ENCODE peak calls at places on chromosomes 16 and 17, in five cellular contexts. R is pancreas, W is AG10803, C is cardiac muscle cell, X is foreskin fibroblast. F is an unnamed sample.

GRCh38 chr16:20944861-20945390 is 44.4 kb downstream of the LYRM1 start:
- DNase-seq in C (peak; percentile 52), X (no peak), W (no peak), R (no peak), F (no peak)

GRCh38 chr17:21024024-21024423 is 18.8 kb downstream of the USP22 start:
- DNase-seq in R (no peak), W (no peak), X (no peak), C (peak; percentile 22), F (no peak)

GRCh38 chr17:75684249-75684648 is 17.1 kb downstream of the SAP30BP start:
- DNase-seq in C (no peak), R (no peak), W (no peak), X (no peak), F (no peak)

GRCh38 chr17:67421869-67422273 is 44.8 kb downstream of the PITPNC1 start:
- DNase-seq in R (peak; percentile 79), W (peak; percentile 89), X (peak; percentile 97), C (peak; percentile 36), F (no peak)

GRCh38 chr17:58537266-58537665 is 22.8 kb upstream of the MTMR4 start:
- DNase-seq in R (no peak), X (no peak), C (no peak), W (no peak), F (no peak)

GRCh38 chr16:85903576-85903975 is 4.6 kb downstream of the IRF8 start:
- DNase-seq in R (no peak), X (no peak), C (no peak), W (no peak), F (no peak)

GRCh38 chr17:50817838-50818237 is 17.5 kb upstream of the WFIKKN2 start:
- DNase-seq in W (no peak), R (no peak), C (no peak), X (no peak), F (no peak)

GRCh38 chr17:17510456-17511292 is 14.5 kb upstream of the RASD1 start:
- DNase-seq in W (no peak), R (no peak), C (no peak), X (no peak), F (no peak)

GRCh38 chr16:67943619-67944503 is at the start of gene LCAT:
- DNase-seq in W (no peak), X (no peak), R (no peak), C (peak; percentile 67), F (peak; percentile 62)

GRCh38 chr17:44970136-44970737 is 2.1 kb upstream of the C1QL1 start:
- DNase-seq in R (no peak), X (no peak), C (peak; percentile 44), W (peak; percentile 15), F (peak; percentile 45)

GRCh38 chr16:79648846-79649245 is 48.3 kb upstream of the MAF start:
- DNase-seq in R (no peak), X (no peak), C (no peak), W (no peak), F (no peak)

DNA sequence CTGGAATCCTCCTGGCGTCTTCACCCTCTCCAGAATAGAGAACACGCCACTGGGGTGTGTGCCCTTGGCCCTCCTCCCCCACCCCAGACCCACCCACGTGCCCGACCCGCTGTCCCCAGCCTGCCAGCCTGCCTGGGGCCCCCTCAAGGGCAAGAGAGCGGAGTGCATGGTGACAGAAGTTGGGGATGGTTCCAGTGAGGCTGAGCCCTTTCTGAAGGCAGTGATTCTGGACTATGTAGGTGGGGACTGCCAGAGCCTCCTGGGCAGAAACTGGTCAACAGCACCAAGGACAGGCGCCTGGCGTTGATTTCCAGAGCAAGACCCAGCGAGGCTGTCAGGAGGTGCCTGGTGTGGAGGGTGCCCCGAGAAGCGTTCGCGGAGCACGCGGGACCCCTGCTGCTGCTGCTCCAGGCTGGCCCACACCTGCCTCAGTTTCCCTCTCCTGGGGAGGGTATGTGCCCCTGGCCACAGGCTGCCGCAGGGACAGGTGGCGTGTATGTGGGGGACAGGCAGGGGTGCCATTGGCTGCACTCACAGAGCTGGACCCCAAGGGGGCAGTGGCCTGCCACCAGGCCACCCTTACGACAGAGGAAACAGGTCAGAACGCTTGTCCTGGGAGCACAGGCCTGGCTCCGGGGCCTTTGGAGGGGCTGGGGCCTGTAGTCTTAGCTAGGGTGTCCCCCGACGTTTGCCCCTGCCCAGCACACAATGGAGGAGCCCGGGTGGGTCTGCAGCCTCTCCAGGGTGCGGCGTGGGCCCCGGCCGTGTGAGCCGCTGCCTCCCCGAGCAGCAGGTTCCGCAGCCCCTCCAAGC is 1.2 kb downstream of the SSTR5 start:
- DNase-seq in C (no peak), X (no peak), W (no peak), R (no peak), F (peak; percentile 68)
- TF ChIP-seq CTCF in C (no peak), X (no peak), W (no peak), R (no peak), F (peak; percentile 22)

DNA sequence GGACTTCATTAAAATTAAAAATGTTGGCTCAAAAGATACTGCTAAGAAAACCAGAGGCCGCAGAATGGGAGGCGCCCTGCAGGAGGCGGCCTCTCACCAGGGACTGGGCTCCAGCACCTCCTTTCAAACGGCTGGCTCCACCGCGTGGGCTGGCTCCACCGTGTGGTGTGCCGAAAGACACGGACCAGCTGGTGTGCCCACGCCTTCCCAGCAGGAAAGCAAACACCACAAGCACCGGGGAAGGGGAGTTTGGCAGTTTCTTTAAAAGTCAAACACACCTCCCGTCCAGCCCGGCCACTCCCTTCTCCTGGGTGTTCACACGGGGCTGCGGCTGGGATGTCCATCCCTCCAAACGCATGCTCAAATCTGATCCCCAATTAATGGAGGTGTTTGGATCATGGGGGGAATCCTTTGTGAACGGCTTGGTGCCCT is 13.9 kb downstream of the HAGH start:
- DNase-seq in C (peak; percentile 92), X (peak; percentile 65), W (peak; percentile 74), R (peak; percentile 72), F (peak; percentile 62)
- TF ChIP-seq CTCF in C (peak; percentile 67), X (peak; percentile 65), W (peak; percentile 57), R (peak; percentile 37), F (peak; percentile 26)

DNA sequence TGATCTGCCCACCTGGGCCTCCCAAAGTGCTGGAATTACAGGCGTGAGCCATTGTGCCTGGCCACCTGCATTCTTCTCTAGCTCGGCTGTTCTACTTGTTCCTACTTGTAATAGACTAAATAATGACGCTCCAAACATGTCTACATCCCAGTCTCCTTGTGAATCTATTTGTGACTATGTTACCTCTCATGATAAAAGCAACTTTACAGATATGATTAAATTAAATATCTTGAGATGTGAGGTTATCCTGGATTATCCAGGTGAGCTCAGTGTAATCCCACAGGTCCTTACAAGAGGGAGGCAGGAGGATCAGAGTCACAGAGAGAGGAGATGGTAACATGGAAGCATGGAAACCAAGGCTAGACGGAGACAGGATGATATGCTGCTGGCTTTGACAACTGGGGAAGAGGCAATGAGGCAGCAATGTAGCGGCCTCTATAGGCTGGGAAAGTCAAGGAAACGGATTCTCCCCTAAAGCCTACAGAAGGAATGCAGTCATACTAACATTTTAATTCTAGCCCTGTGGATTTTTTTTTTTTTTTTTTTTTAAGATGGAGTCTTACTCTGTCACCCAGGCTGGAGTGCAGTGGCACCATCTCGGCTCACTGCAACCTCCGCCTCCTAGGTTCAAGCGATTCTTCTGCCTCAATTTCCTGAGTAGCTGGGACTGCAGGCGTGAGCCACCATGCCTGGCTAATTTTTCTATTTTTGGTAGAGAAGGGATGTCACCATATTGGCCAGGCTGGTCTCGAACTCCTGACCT is 5.0 kb upstream of the LASP1 start:
- DNase-seq in R (no peak), W (no peak), C (peak; percentile 67), X (no peak), F (no peak)
- TF ChIP-seq CTCF in R (no peak), W (peak; percentile 57), C (peak; percentile 62), X (peak; percentile 49), F (no peak)

DNA sequence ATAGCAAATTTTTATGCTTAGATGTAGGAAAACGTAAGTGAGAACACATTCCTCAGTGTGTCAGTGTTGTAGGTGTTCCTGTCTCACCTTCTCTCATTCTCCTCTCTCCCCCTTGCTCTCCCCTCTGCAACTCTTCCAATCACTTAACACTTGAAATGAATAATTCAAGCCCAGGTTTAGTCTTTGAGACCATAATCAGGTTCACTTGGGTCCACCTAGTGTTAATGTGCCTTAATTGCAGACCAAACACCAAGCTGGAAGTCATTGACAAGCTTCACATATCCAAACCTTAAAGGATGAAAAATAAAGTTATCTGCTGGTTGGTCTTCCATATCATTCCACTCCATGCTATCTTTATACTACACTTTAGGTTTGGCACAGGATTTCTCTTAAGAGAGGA is 37.0 kb downstream of the STXBP4 start:
- DNase-seq in X (peak; percentile 4), C (peak; percentile 38), W (peak; percentile 8), R (no peak), F (no peak)
- TF ChIP-seq CTCF in X (peak; percentile 52), C (peak; percentile 51), W (peak; percentile 45), R (no peak), F (peak; percentile 9)

DNA sequence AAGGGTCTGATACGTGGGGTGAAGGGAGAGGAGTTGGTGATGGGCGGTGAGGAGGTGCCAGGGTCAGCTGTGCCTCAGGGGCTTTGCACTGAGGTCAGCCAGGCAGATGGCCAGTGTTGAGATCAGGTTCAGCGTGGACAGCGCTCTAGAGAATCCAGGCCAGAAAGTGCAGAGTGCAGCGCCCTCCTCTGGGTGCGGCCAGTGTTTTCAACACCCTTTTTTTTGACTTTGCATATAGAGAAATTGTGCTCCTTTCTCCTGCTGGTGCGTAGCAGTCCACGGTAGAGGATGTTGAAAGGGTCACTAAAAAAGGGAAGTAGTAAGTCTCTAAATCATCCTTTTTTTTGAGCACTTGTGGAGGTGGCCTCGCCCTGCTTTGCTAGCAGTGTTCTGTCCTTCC is 53.9 kb downstream of the BANP start:
- DNase-seq in W (no peak), C (no peak), X (no peak), R (no peak), F (no peak)
- TF ChIP-seq CTCF in W (peak; percentile 13), C (no peak), X (no peak), R (no peak), F (peak; percentile 42)

DNA sequence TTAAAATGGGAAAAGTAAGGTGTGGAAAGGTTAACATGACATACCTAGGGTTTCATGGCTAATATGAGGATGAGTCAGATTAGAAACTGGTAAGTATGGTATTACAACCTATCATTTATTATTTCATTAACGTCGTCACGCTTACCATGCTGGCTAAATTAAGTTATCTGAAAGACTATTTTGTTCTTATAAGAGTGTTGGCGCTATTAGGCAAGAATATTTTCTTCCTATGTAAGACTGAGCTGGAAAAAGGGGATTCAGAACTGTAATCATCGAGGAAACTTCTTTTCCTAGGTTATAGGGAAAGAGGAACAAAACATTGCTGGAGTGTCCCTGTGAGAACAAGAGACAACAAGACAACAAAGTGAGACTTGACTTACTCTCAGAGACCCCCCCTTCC is 440.8 kb downstream of the KCNJ2 start:
- DNase-seq in X (no peak), R (no peak), W (no peak), C (no peak), F (no peak)
- TF ChIP-seq CTCF in X (no peak), R (no peak), W (no peak), C (no peak), F (no peak)

GRCh38 chr16:8901318-8901861 is 19.2 kb downstream of the LITAFD start:
- DNase-seq in X (no peak), R (no peak), W (no peak), C (no peak), F (no peak)

GRCh38 chr16:8900343-8900742 is 18.2 kb downstream of the LITAFD start:
- DNase-seq in C (no peak), R (no peak), W (no peak), X (no peak), F (no peak)

GRCh38 chr16:8903004-8903403 is 20.9 kb downstream of the LITAFD start:
- DNase-seq in C (no peak), R (no peak), W (no peak), X (no peak), F (no peak)

GRCh38 chr16:8898660-8899318 is 16.6 kb downstream of the LITAFD start:
- DNase-seq in R (no peak), X (no peak), C (no peak), W (no peak), F (no peak)

GRCh38 chr16:8899709-8900317 is 17.7 kb downstream of the LITAFD start:
- DNase-seq in X (no peak), W (no peak), C (no peak), R (no peak), F (no peak)
- TF ChIP-seq CTCF in X (no peak), W (no peak), C (no peak), R (no peak), F (no peak)